ENCODE peak calls at places on chromosomes 6 and 20, in six cellular contexts. One of them, this sample, is unnamed.

GRCh38 chr6:56693246-56693607 is 50.5 kb upstream of the DST start:
- DNase-seq in right cardiac atrium: peak; percentile 97
- DNase-seq in WERI-Rb-1: peak; percentile 95
- DNase-seq in endodermal cell: no peak
- DNase-seq in uterus: peak; percentile 64
- DNase-seq in T-helper 17 cell: no peak
- DNase-seq in this sample: no peak

GRCh38 chr6:138609801-138610430 is 110.6 kb upstream of the NHSL1 start:
- DNase-seq in uterus: no peak
- DNase-seq in right cardiac atrium: no peak
- DNase-seq in endodermal cell: no peak
- DNase-seq in WERI-Rb-1: no peak
- DNase-seq in T-helper 17 cell: no peak
- DNase-seq in this sample: no peak

GRCh38 chr20:63695419-63696310 is 787 bp upstream of the TNFRSF6B start:
- DNase-seq in endodermal cell: peak; percentile 43
- DNase-seq in WERI-Rb-1: no peak
- DNase-seq in T-helper 17 cell: no peak
- DNase-seq in uterus: peak; percentile 16
- DNase-seq in right cardiac atrium: peak; percentile 76
- DNase-seq in this sample: no peak

GRCh38 chr6:63663147-63663877 is 27.7 kb downstream of the PHF3 start:
- DNase-seq in endodermal cell: no peak
- DNase-seq in uterus: no peak
- DNase-seq in T-helper 17 cell: no peak
- DNase-seq in WERI-Rb-1: no peak
- DNase-seq in right cardiac atrium: no peak
- DNase-seq in this sample: no peak

GRCh38 chr6:159036673-159037072 is 8.1 kb downstream of the TAGAP start:
- DNase-seq in endodermal cell: no peak
- DNase-seq in right cardiac atrium: no peak
- DNase-seq in uterus: no peak
- DNase-seq in WERI-Rb-1: no peak
- DNase-seq in T-helper 17 cell: no peak
- DNase-seq in this sample: no peak

GRCh38 chr20:10553326-10553984 is 118.3 kb downstream of the SLX4IP start:
- DNase-seq in endodermal cell: peak; percentile 85
- DNase-seq in WERI-Rb-1: peak; percentile 74
- DNase-seq in right cardiac atrium: peak; percentile 91
- DNase-seq in uterus: peak; percentile 66
- DNase-seq in T-helper 17 cell: no peak
- DNase-seq in this sample: peak; percentile 74

GRCh38 chr20:34581341-34582189 is 23.0 kb downstream of the MAP1LC3A start:
- DNase-seq in WERI-Rb-1: no peak
- DNase-seq in endodermal cell: no peak
- DNase-seq in uterus: no peak
- DNase-seq in right cardiac atrium: peak; percentile 83
- DNase-seq in T-helper 17 cell: no peak
- DNase-seq in this sample: no peak

GRCh38 chr20:9838378-9839295 is at the start of gene PAK5:
- DNase-seq in T-helper 17 cell: no peak
- DNase-seq in endodermal cell: peak; percentile 99
- DNase-seq in WERI-Rb-1: peak; percentile 95
- DNase-seq in uterus: no peak
- DNase-seq in right cardiac atrium: peak; percentile 69
- DNase-seq in this sample: peak; percentile 77

GRCh38 chr6:43383021-43383667 is 13.7 kb upstream of the ZNF318 start:
- DNase-seq in uterus: no peak
- DNase-seq in endodermal cell: no peak
- DNase-seq in right cardiac atrium: no peak
- DNase-seq in T-helper 17 cell: no peak
- DNase-seq in WERI-Rb-1: no peak
- DNase-seq in this sample: no peak

GRCh38 chr20:46343358-46344357 is 35.4 kb upstream of the CDH22 start:
- DNase-seq in WERI-Rb-1: peak; percentile 59
- DNase-seq in T-helper 17 cell: no peak
- DNase-seq in endodermal cell: no peak
- DNase-seq in uterus: no peak
- DNase-seq in right cardiac atrium: peak; percentile 11
- DNase-seq in this sample: no peak

GRCh38 chr20:5539656-5540055 is 210.5 kb upstream of the SHLD1 start:
- DNase-seq in right cardiac atrium: no peak
- DNase-seq in endodermal cell: no peak
- DNase-seq in T-helper 17 cell: no peak
- DNase-seq in uterus: no peak
- DNase-seq in WERI-Rb-1: no peak
- DNase-seq in this sample: no peak

GRCh38 chr6:79713701-79714322 is 82.7 kb downstream of the SH3BGRL2 start:
- DNase-seq in WERI-Rb-1: peak; percentile 62
- DNase-seq in right cardiac atrium: peak; percentile 54
- DNase-seq in T-helper 17 cell: no peak
- DNase-seq in uterus: peak; percentile 28
- DNase-seq in endodermal cell: peak; percentile 82
- DNase-seq in this sample: peak; percentile 82

GRCh38 chr6:130046711-130047439 is 28.5 kb downstream of the L3MBTL3 start:
- DNase-seq in WERI-Rb-1: no peak
- DNase-seq in right cardiac atrium: no peak
- DNase-seq in T-helper 17 cell: no peak
- DNase-seq in endodermal cell: no peak
- DNase-seq in uterus: no peak
- DNase-seq in this sample: no peak

GRCh38 chr20:23510000-23510590 is 19.2 kb downstream of the CST8 start:
- DNase-seq in endodermal cell: no peak
- DNase-seq in uterus: no peak
- DNase-seq in T-helper 17 cell: no peak
- DNase-seq in WERI-Rb-1: no peak
- DNase-seq in right cardiac atrium: no peak
- DNase-seq in this sample: no peak

GRCh38 chr6:91098006-91098405 is 511.1 kb upstream of the MAP3K7 start:
- DNase-seq in uterus: no peak
- DNase-seq in T-helper 17 cell: no peak
- DNase-seq in WERI-Rb-1: no peak
- DNase-seq in endodermal cell: no peak
- DNase-seq in right cardiac atrium: no peak
- DNase-seq in this sample: no peak

GRCh38 chr6:71012871-71013456 is 56.1 kb upstream of the B3GAT2 start:
- DNase-seq in endodermal cell: peak; percentile 50
- DNase-seq in T-helper 17 cell: no peak
- DNase-seq in uterus: no peak
- DNase-seq in WERI-Rb-1: no peak
- DNase-seq in right cardiac atrium: no peak
- DNase-seq in this sample: peak; percentile 76

GRCh38 chr6:9502991-9503761 is 911.7 kb downstream of the TFAP2A start:
- DNase-seq in right cardiac atrium: no peak
- DNase-seq in endodermal cell: no peak
- DNase-seq in uterus: no peak
- DNase-seq in T-helper 17 cell: no peak
- DNase-seq in WERI-Rb-1: no peak
- DNase-seq in this sample: no peak

GRCh38 chr6:45445749-45446454 is 68.2 kb upstream of the SUPT3H start:
- DNase-seq in endodermal cell: peak; percentile 82
- DNase-seq in T-helper 17 cell: no peak
- DNase-seq in right cardiac atrium: peak; percentile 74
- DNase-seq in WERI-Rb-1: no peak
- DNase-seq in uterus: peak; percentile 71
- DNase-seq in this sample: peak; percentile 23

GRCh38 chr6:63802606-63803206 is 167.1 kb downstream of the PHF3 start:
- DNase-seq in uterus: no peak
- DNase-seq in endodermal cell: no peak
- DNase-seq in WERI-Rb-1: no peak
- DNase-seq in right cardiac atrium: no peak
- DNase-seq in T-helper 17 cell: no peak
- DNase-seq in this sample: no peak

GRCh38 chr6:63307581-63308246 is 12.1 kb downstream of the LGSN start:
- DNase-seq in endodermal cell: peak; percentile 46
- DNase-seq in right cardiac atrium: no peak
- DNase-seq in uterus: no peak
- DNase-seq in WERI-Rb-1: peak; percentile 27
- DNase-seq in T-helper 17 cell: no peak
- DNase-seq in this sample: peak; percentile 25

GRCh38 chr6:149834513-149835481 is 29.4 kb downstream of the LRP11 start:
- DNase-seq in T-helper 17 cell: peak; percentile 42
- DNase-seq in right cardiac atrium: peak; percentile 60
- DNase-seq in WERI-Rb-1: peak; percentile 42
- DNase-seq in endodermal cell: peak; percentile 92
- DNase-seq in uterus: peak; percentile 61
- DNase-seq in this sample: peak; percentile 79

GRCh38 chr20:59823860-59824259 is 109.6 kb downstream of the SYCP2 start:
- DNase-seq in uterus: no peak
- DNase-seq in WERI-Rb-1: no peak
- DNase-seq in endodermal cell: peak; percentile 31
- DNase-seq in T-helper 17 cell: no peak
- DNase-seq in right cardiac atrium: no peak
- DNase-seq in this sample: no peak

GRCh38 chr6:112780498-112781096 is 433.5 kb downstream of the RFPL4B start:
- DNase-seq in T-helper 17 cell: no peak
- DNase-seq in right cardiac atrium: peak; percentile 64
- DNase-seq in uterus: peak; percentile 58
- DNase-seq in endodermal cell: peak; percentile 87
- DNase-seq in WERI-Rb-1: peak; percentile 69
- DNase-seq in this sample: peak; percentile 77

GRCh38 chr20:32189691-32190607 is 17.6 kb downstream of the PLAGL2 start:
- DNase-seq in WERI-Rb-1: peak; percentile 76
- DNase-seq in uterus: peak; percentile 36
- DNase-seq in endodermal cell: peak; percentile 89
- DNase-seq in T-helper 17 cell: peak; percentile 25
- DNase-seq in right cardiac atrium: peak; percentile 83
- DNase-seq in this sample: no peak

GRCh38 chr6:168574699-168575195 is 133.8 kb downstream of the SMOC2 start:
- DNase-seq in WERI-Rb-1: peak; percentile 38
- DNase-seq in endodermal cell: peak; percentile 65
- DNase-seq in T-helper 17 cell: no peak
- DNase-seq in right cardiac atrium: peak; percentile 82
- DNase-seq in uterus: peak; percentile 93
- DNase-seq in this sample: no peak

GRCh38 chr20:56316483-56316882 is 42.3 kb upstream of the FAM210B start:
- DNase-seq in uterus: no peak
- DNase-seq in WERI-Rb-1: no peak
- DNase-seq in endodermal cell: no peak
- DNase-seq in T-helper 17 cell: no peak
- DNase-seq in right cardiac atrium: peak; percentile 25
- DNase-seq in this sample: no peak
- H3K9me3 ChIP-seq in uterus: no peaks in the 10 kb centered on the region
- H3K9me3 ChIP-seq in WERI-Rb-1: no peaks in the 10 kb centered on the region
- H3K9me3 ChIP-seq in endodermal cell: peaks cover 40% of the 10 kb centered on the region
- H3K9me3 ChIP-seq in T-helper 17 cell: peaks cover 9% of the 10 kb centered on the region
- H3K9me3 ChIP-seq in right cardiac atrium: no peaks in the 10 kb centered on the region
- H3K9me3 ChIP-seq in this sample: no peaks in the 10 kb centered on the region

DNA sequence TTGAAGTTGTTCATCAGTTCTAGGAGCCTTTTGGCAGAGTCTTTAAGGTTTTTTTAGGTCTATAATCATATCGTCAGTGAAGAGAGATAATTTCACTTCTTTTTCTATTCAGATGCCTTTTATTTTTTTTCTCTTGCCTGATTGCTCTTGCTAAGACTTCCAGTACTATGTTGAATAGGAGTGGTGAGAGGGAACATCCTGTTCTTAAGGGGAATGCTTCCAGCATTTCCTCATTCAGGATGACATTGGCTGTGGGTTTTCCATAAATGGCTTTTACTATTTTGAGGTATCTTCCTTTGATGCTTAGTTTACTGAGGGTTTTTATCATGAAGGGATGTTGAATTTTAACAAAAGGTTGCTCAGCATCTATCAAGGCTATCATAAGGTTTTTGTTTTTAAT is 109.5 kb downstream of the CLVS2 start:
- DNase-seq in endodermal cell: no peak
- DNase-seq in right cardiac atrium: no peak
- DNase-seq in T-helper 17 cell: no peak
- DNase-seq in uterus: no peak
- DNase-seq in WERI-Rb-1: no peak
- DNase-seq in this sample: no peak
- H3K9me3 ChIP-seq in endodermal cell: peaks cover 11% of the 10 kb centered on the region
- H3K9me3 ChIP-seq in right cardiac atrium: no peaks in the 10 kb centered on the region
- H3K9me3 ChIP-seq in T-helper 17 cell: no peaks in the 10 kb centered on the region
- H3K9me3 ChIP-seq in uterus: no peaks in the 10 kb centered on the region
- H3K9me3 ChIP-seq in WERI-Rb-1: no peaks in the 10 kb centered on the region
- H3K9me3 ChIP-seq in this sample: no peaks in the 10 kb centered on the region

DNA sequence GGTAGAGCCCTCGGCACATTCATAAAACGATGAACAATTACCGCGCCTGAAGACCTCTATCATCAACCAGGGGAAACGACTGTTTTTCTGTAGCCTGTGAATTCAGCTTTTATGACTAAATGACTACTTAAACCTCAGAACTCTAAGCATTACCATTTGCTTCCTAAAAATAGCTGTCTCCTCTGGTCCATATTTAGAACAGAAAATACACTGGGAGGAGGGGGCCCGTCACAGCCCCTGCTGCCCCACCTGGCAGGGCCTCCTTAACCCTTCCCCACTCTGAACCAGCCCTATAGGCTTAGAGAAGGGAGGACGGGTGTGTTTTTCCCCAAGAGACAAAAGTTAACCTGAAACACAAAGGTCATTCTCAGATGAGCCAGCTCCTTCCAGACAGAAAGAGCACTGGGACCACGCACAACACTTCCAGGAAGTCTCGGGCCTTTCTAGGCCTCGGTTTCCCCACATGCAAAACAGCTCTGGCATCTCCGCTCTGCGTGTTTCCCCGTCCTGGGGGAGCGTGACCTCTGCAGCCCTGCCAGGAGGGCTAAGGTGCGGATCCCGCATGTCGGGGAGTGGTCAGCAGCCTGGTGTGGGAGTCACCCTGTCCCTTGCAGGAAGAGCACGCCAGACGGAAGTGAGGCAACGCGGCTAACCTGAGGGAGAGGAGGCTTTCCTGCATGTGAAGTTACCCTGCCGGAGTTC is 193.9 kb downstream of the DLL1 start:
- DNase-seq in right cardiac atrium: peak; percentile 15
- DNase-seq in uterus: peak; percentile 3
- DNase-seq in WERI-Rb-1: no peak
- DNase-seq in T-helper 17 cell: no peak
- DNase-seq in endodermal cell: peak; percentile 40
- DNase-seq in this sample: no peak
- H3K9me3 ChIP-seq in right cardiac atrium: no peaks in the 10 kb centered on the region
- H3K9me3 ChIP-seq in uterus: no peaks in the 10 kb centered on the region
- H3K9me3 ChIP-seq in WERI-Rb-1: no peaks in the 10 kb centered on the region
- H3K9me3 ChIP-seq in T-helper 17 cell: no peaks in the 10 kb centered on the region
- H3K9me3 ChIP-seq in endodermal cell: no peaks in the 10 kb centered on the region
- H3K9me3 ChIP-seq in this sample: no peaks in the 10 kb centered on the region

DNA sequence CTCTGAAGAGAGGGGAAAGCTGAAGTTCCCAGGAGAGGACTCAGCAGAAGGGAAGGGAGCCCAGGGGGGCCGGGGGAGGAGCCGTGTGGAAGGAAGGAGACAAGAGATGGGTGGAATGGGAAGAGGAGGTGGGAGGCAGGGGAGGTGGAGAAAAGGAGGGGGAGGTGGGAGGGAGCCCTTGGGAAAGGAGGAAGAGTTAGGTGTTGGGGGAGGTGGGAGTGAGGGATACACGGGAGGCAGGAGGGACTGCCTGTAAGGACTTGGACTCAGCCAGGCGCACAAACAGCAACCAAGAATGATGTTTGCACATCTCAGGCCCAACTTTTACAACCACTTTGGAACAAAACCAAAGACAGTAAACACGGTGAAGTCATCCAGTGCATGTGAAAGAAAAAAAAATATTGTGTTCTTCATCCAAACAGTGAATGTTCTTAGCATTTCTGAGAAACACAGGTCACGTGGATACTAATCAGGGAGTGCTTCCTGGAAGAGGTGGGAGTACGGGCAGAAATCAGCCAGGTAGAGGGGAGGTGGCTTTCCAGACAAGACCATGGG is 17.4 kb upstream of the LSM14B start:
- DNase-seq in T-helper 17 cell: no peak
- DNase-seq in uterus: peak; percentile 86
- DNase-seq in WERI-Rb-1: no peak
- DNase-seq in endodermal cell: no peak
- DNase-seq in right cardiac atrium: no peak
- DNase-seq in this sample: no peak
- H3K9me3 ChIP-seq in T-helper 17 cell: no peaks in the 10 kb centered on the region
- H3K9me3 ChIP-seq in uterus: peaks cover 12% of the 10 kb centered on the region
- H3K9me3 ChIP-seq in WERI-Rb-1: peaks cover 28% of the 10 kb centered on the region
- H3K9me3 ChIP-seq in endodermal cell: peaks cover 11% of the 10 kb centered on the region
- H3K9me3 ChIP-seq in right cardiac atrium: peaks cover 5% of the 10 kb centered on the region
- H3K9me3 ChIP-seq in this sample: peaks cover 19% of the 10 kb centered on the region